ENCODE peak calls at places on chromosome 5, in six cellular contexts. D is astrocyte, V is AG10803, S is kidney epithelial cell, Y is endothelial cell, W is glutamatergic neuron. T is an unnamed sample.

GRCh38 chr5:81400375-81400774 is 6.4 kb upstream of the ACOT12 start:
- DNase-seq in D (no peak), V (no peak), S (no peak), Y (no peak), W (no peak), T (no peak)

GRCh38 chr5:156927545-156927944 is 35.5 kb downstream of the TIMD4 start:
- DNase-seq in D (no peak), V (no peak), S (no peak), Y (no peak), W (no peak), T (no peak)

GRCh38 chr5:62260510-62260909 is 45.5 kb upstream of the KIF2A start:
- DNase-seq in D (no peak), V (peak), S (no peak), Y (no peak), W (no peak), T (no peak)

GRCh38 chr5:169195601-169196000 is 105.3 kb downstream of the SLIT3 start:
- DNase-seq in D (no peak), V (no peak), S (no peak), Y (no peak), W (no peak), T (no peak)

GRCh38 chr5:92544567-92544966 is 1036.5 kb downstream of the NR2F1-AS1 start:
- DNase-seq in D (peak), V (peak), S (no peak), Y (no peak), W (no peak), T (no peak)

GRCh38 chr5:178869577-178869976 is 9.8 kb downstream of the ZNF354B start:
- DNase-seq in D (no peak), V (no peak), S (no peak), Y (no peak), W (no peak), T (no peak)

GRCh38 chr5:115068239-115069086 is 101.2 kb downstream of the TRIM36 start:
- DNase-seq in D (peak), V (peak), S (no peak), Y (no peak), W (no peak), T (peak)

GRCh38 chr5:105931782-105932489 is 1738.8 kb downstream of the EFNA5 start:
- DNase-seq in D (peak), V (peak), S (no peak), Y (no peak), W (no peak), T (no peak)

GRCh38 chr5:94180761-94181160 is 437.6 kb downstream of the KIAA0825 start:
- DNase-seq in D (peak), V (peak), S (no peak), Y (no peak), W (no peak), T (no peak)

GRCh38 chr5:148011407-148012124 is 52.2 kb upstream of the SPINK5 start:
- DNase-seq in D (peak), V (peak), S (peak), Y (no peak), W (no peak), T (no peak)

GRCh38 chr5:151739395-151739794 is 19.0 kb downstream of the ATOX1 start:
- DNase-seq in D (peak), V (no peak), S (no peak), Y (no peak), W (no peak), T (no peak)

GRCh38 chr5:11361768-11362167 is 542.5 kb downstream of the CTNND2 start:
- DNase-seq in D (no peak), V (no peak), S (no peak), Y (no peak), W (no peak), T (no peak)

GRCh38 chr5:1827410-1828397 is 26.5 kb downstream of the NDUFS6 start:
- DNase-seq in D (no peak), V (no peak), S (no peak), Y (no peak), W (no peak), T (no peak)

GRCh38 chr5:15763754-15764153 is 263.8 kb downstream of the FBXL7 start:
- DNase-seq in D (no peak), V (peak), S (no peak), Y (no peak), W (peak), T (no peak)

GRCh38 chr5:33939863-33940262 is 3.7 kb downstream of the RXFP3 start:
- DNase-seq in D (peak), V (peak), S (no peak), Y (no peak), W (no peak), T (no peak)

GRCh38 chr5:102599289-102599688 is 100.5 kb upstream of the SLCO6A1 start:
- DNase-seq in D (no peak), V (no peak), S (no peak), Y (no peak), W (no peak), T (no peak)

GRCh38 chr5:107794731-107795130 is 124.0 kb upstream of the EFNA5 start:
- DNase-seq in D (peak), V (peak), S (no peak), Y (no peak), W (no peak), T (no peak)

GRCh38 chr5:107801061-107801460 is 130.3 kb upstream of the EFNA5 start:
- DNase-seq in D (no peak), V (no peak), S (no peak), Y (no peak), W (no peak), T (no peak)

GRCh38 chr5:107799306-107799705 is 128.6 kb upstream of the EFNA5 start:
- DNase-seq in D (no peak), V (no peak), S (no peak), Y (no peak), W (no peak), T (no peak)

GRCh38 chr5:107792940-107793339 is 122.2 kb upstream of the EFNA5 start:
- DNase-seq in D (no peak), V (no peak), S (no peak), Y (no peak), W (no peak), T (no peak)

GRCh38 chr5:107796797-107797196 is 126.1 kb upstream of the EFNA5 start:
- DNase-seq in D (no peak), V (no peak), S (no peak), Y (no peak), W (no peak), T (no peak)
- TF ChIP-seq CTCF in D (peak), V (peak), S (peak), Y (no peak), W (no peak), T (no peak)

GRCh38 chr5:72557147-72557501 is 49.9 kb upstream of the ZNF366 start:
- DNase-seq in D (no peak), V (no peak), S (no peak), Y (no peak), W (no peak), T (no peak)
- TF ChIP-seq CTCF in D (no peak), V (no peak), S (no peak), Y (peak), W (no peak), T (no peak)

DNA sequence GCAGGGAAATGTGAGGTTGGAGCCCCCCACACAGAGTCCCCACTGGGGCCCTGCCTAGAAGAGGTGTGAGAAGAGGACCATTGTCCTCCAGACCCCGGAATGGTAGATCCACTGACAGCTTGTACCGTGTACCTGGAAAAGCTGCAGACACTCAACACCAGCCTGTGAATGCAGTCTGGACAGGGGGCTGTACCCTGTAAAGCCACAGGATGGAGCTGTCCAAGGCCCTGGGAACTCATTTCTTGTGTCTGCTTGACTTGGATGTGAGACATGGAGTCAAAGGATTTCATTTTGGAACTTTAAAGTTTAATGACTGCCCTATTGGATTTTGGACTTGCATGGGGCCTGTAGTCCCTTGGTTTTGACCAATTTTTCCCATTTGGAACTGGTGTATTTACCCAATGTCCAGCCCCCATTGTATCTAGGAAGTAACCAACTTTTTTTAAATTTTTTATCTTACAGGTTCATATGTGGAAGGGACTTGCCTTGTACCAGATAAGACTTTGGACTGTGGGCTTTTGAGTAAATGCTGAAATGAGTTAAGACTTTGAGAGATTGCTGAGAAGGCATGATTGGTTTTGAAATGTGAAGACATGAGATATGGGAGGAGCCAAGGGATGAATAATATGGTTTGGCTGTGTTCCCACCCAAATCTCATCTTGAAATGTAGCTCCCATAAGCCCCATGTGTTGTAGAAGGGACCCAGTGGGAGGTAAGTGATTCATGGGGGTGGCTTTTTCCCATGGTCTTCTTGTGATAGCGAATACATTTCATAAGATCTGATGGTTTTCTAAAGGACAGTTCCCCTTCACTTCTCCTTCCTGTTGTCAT is 535.2 kb upstream of the MEF2C start:
- DNase-seq in D (no peak), V (no peak), S (no peak), Y (no peak), W (no peak), T (no peak)
- TF ChIP-seq CTCF in D (no peak), V (no peak), S (peak), Y (no peak), W (no peak), T (no peak)

GRCh38 chr5:173970878-173971650 is 17.9 kb upstream of the C5orf47 start:
- DNase-seq in D (no peak), V (peak), S (no peak), Y (no peak), W (no peak), T (no peak)
- TF ChIP-seq CTCF in D (no peak), V (no peak), S (no peak), Y (no peak), W (peak), T (no peak)

GRCh38 chr5:55679556-55679955 is 32.6 kb downstream of the SLC38A9 start:
- DNase-seq in D (peak), V (peak), S (no peak), Y (no peak), W (no peak), T (no peak)

GRCh38 chr5:55680353-55680752 is 31.8 kb downstream of the SLC38A9 start:
- DNase-seq in D (no peak), V (no peak), S (no peak), Y (no peak), W (no peak), T (no peak)

DNA sequence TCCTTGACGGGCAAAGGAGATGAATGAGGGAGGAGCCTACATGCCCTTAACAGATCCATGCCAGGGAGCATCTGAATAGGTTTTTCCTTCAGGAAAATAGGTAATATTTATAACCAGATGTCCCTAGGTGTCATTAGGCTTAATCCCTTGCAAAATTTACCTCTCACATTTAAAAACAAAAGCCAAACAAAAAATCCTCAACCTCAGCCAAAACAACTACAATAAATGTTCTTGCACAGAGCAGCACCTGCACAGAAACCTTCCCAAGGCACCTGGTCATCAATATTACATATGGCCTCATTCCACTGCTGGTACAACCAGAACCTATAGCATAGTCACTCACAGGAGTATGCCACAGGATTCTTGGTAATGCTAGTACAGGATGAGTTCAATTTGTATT is 30.1 kb downstream of the SLC38A9 start:
- DNase-seq in D (no peak), V (no peak), S (no peak), Y (no peak), W (no peak), T (no peak)
- TF ChIP-seq CTCF in D (no peak), V (no peak), S (no peak), Y (no peak), W (no peak), T (no peak)

GRCh38 chr5:52692039-52692438 is 95.7 kb upstream of the ITGA1 start:
- DNase-seq in D (peak), V (peak), S (no peak), Y (no peak), W (no peak), T (no peak)

GRCh38 chr5:52690236-52690685 is 97.5 kb upstream of the ITGA1 start:
- DNase-seq in D (peak), V (peak), S (no peak), Y (no peak), W (no peak), T (no peak)

GRCh38 chr5:52693836-52694235 is 93.9 kb upstream of the ITGA1 start:
- DNase-seq in D (no peak), V (no peak), S (no peak), Y (no peak), W (no peak), T (no peak)

GRCh38 chr5:52692618-52693017 is 95.1 kb upstream of the ITGA1 start:
- DNase-seq in D (no peak), V (peak), S (no peak), Y (no peak), W (no peak), T (no peak)

GRCh38 chr5:52693279-52693678 is 94.4 kb upstream of the ITGA1 start:
- DNase-seq in D (no peak), V (peak), S (no peak), Y (peak), W (no peak), T (peak)
- TF ChIP-seq CTCF in D (peak), V (peak), S (peak), Y (peak), W (peak), T (no peak)

T was measured in testis.